ENCODE peak calls at places on chromosomes 7 and 10, in ten cellular contexts. P is ACHN; Z is neural crest cell; C is anterior cingulate cortex; H is left ventricle myocardium superior; Q is posterior cingulate gyrus; R is hepatic stellate cell; X is activated T-cell treated with anti-CD3 and anti-CD28 coated beads, Interleukin-2, amount 50 U/mL, for 48 hours; O is C1 segment of cervical spinal cord; L is stimulated activated CD4-positive, alpha-beta T cell treated with anti-CD3 and anti-CD28 coated beads, Interleukin-4, amount 100 ng/mL, for 48 hours. Y is an unnamed sample.

GRCh38 chr10:77582710-77583115 is 54.9 kb downstream of the KCNMA1 start:
- DNase-seq in Z (no peak), R (peak), L (no peak), H (no peak), Q (no peak), O (no peak), P (peak), X (peak), C (no peak), Y (no peak)

GRCh38 chr7:1939434-1940401 is 269.6 kb downstream of the ELFN1 start:
- DNase-seq in Q (no peak), P (no peak), H (peak), R (no peak), X (peak), C (no peak), L (no peak), O (no peak), Z (no peak), Y (no peak)

GRCh38 chr10:24277771-24278518 is 69.0 kb downstream of the KIAA1217 start:
- DNase-seq in C (no peak), X (no peak), O (no peak), Q (no peak), L (no peak), P (no peak), Z (no peak), H (peak), R (no peak), Y (no peak)

GRCh38 chr7:1086588-1087461 is 1.1 kb upstream of the GPER1 start:
- DNase-seq in P (peak), O (no peak), H (peak), L (peak), X (peak), Z (peak), Q (peak), C (peak), R (peak), Y (peak)

GRCh38 chr7:42566981-42567510 is 330.0 kb upstream of the GLI3 start:
- DNase-seq in R (no peak), H (no peak), X (no peak), C (no peak), Z (no peak), O (no peak), P (no peak), L (no peak), Q (no peak), Y (no peak)

GRCh38 chr10:93435621-93436385 is 46.3 kb downstream of the MYOF start:
- DNase-seq in L (no peak), H (no peak), X (no peak), R (peak), Z (no peak), P (peak), C (no peak), Q (no peak), O (no peak), Y (no peak)

GRCh38 chr10:114768394-114768786 is 53.2 kb upstream of the FHIP2A start:
- DNase-seq in R (no peak), Z (no peak), P (peak), O (no peak), X (peak), C (no peak), L (no peak), Q (no peak), H (no peak), Y (no peak)

GRCh38 chr10:70619271-70620019 is 16.9 kb upstream of the PRF1 start:
- DNase-seq in O (no peak), R (peak), L (no peak), H (no peak), Z (no peak), P (peak), Q (no peak), X (no peak), C (no peak), Y (no peak)

GRCh38 chr10:95880704-95881103 is 27.1 kb upstream of the CC2D2B start:
- DNase-seq in X (no peak), P (no peak), C (no peak), H (no peak), O (no peak), R (no peak), Z (no peak), Q (no peak), L (no peak), Y (no peak)

GRCh38 chr10:52212062-52212461 is 102.0 kb upstream of the DKK1 start:
- DNase-seq in Z (no peak), L (no peak), P (no peak), O (no peak), H (no peak), C (no peak), R (no peak), Q (no peak), X (no peak), Y (no peak)

GRCh38 chr10:123766012-123766411 is 99.9 kb downstream of the GPR26 start:
- DNase-seq in P (no peak), C (no peak), Q (no peak), L (no peak), R (no peak), Z (no peak), O (no peak), H (no peak), X (no peak), Y (peak)

Y was measured in NCI-H1417.